ENCODE peak calls at places on chromosome 19, in eight cellular contexts. One of them, this sample, is unnamed.

GRCh38 chr19:7475665-7476064 is 13.2 kb downstream of the PEX11G start:
- DNase-seq in HCT116: no peak
- DNase-seq in GM23338: no peak
- DNase-seq in A549: no peak
- DNase-seq in PC-3: no peak
- DNase-seq in SK-N-SH: peak; percentile 28
- DNase-seq in K562: no peak
- DNase-seq in neuronal stem cell: no peak
- DNase-seq in this sample: no peak

GRCh38 chr19:52518646-52519045 is 8.8 kb upstream of the ZNF808 start:
- DNase-seq in HCT116: no peak
- DNase-seq in GM23338: no peak
- DNase-seq in A549: no peak
- DNase-seq in PC-3: no peak
- DNase-seq in SK-N-SH: no peak
- DNase-seq in K562: no peak
- DNase-seq in neuronal stem cell: no peak
- DNase-seq in this sample: no peak

GRCh38 chr19:15562145-15562544 is 52.9 kb upstream of the CYP4F8 start:
- DNase-seq in HCT116: no peak
- DNase-seq in GM23338: no peak
- DNase-seq in A549: no peak
- DNase-seq in PC-3: no peak
- DNase-seq in SK-N-SH: no peak
- DNase-seq in K562: no peak
- DNase-seq in neuronal stem cell: no peak
- DNase-seq in this sample: no peak

GRCh38 chr19:40466219-40467006 is at the start of gene SPTBN4:
- DNase-seq in HCT116: no peak
- DNase-seq in GM23338: no peak
- DNase-seq in A549: no peak
- DNase-seq in PC-3: no peak
- DNase-seq in SK-N-SH: no peak
- DNase-seq in K562: no peak
- DNase-seq in neuronal stem cell: no peak
- DNase-seq in this sample: no peak

GRCh38 chr19:32498641-32499200 is 82.3 kb upstream of the PDCD5 start:
- DNase-seq in HCT116: no peak
- DNase-seq in GM23338: no peak
- DNase-seq in A549: no peak
- DNase-seq in PC-3: no peak
- DNase-seq in SK-N-SH: no peak
- DNase-seq in K562: no peak
- DNase-seq in neuronal stem cell: no peak
- DNase-seq in this sample: peak; percentile 56

GRCh38 chr19:1229837-1230584 is 7.8 kb downstream of the CBARP start:
- DNase-seq in HCT116: no peak
- DNase-seq in GM23338: no peak
- DNase-seq in A549: no peak
- DNase-seq in PC-3: no peak
- DNase-seq in SK-N-SH: no peak
- DNase-seq in K562: no peak
- DNase-seq in neuronal stem cell: no peak
- DNase-seq in this sample: no peak

GRCh38 chr19:15399234-15399515 is 19.6 kb upstream of the AKAP8 start:
- DNase-seq in HCT116: no peak
- DNase-seq in GM23338: no peak
- DNase-seq in A549: no peak
- DNase-seq in PC-3: no peak
- DNase-seq in SK-N-SH: no peak
- DNase-seq in K562: no peak
- DNase-seq in neuronal stem cell: no peak
- DNase-seq in this sample: no peak

GRCh38 chr19:32550666-32551065 is 30.3 kb upstream of the PDCD5 start:
- DNase-seq in HCT116: no peak
- DNase-seq in GM23338: no peak
- DNase-seq in A549: no peak
- DNase-seq in PC-3: no peak
- DNase-seq in SK-N-SH: no peak
- DNase-seq in K562: no peak
- DNase-seq in neuronal stem cell: no peak
- DNase-seq in this sample: no peak

GRCh38 chr19:1882089-1882785 is 3.1 kb downstream of the ABHD17A start:
- DNase-seq in HCT116: no peak
- DNase-seq in GM23338: no peak
- DNase-seq in A549: no peak
- DNase-seq in PC-3: no peak
- DNase-seq in SK-N-SH: no peak
- DNase-seq in K562: no peak
- DNase-seq in neuronal stem cell: no peak
- DNase-seq in this sample: no peak

GRCh38 chr19:38270587-38271167 is 6.3 kb downstream of the SPINT2 start:
- DNase-seq in HCT116: no peak
- DNase-seq in GM23338: no peak
- DNase-seq in A549: peak; percentile 99
- DNase-seq in PC-3: peak; percentile 81
- DNase-seq in SK-N-SH: no peak
- DNase-seq in K562: peak; percentile 77
- DNase-seq in neuronal stem cell: no peak
- DNase-seq in this sample: no peak
- H3K4me2 ChIP-seq in HCT116: peak overlapping the region; percentile 7
- H3K4me2 ChIP-seq in GM23338: no peak overlapping the region
- H3K4me2 ChIP-seq in A549: peak overlapping the region; percentile 76
- H3K4me2 ChIP-seq in PC-3: peak overlapping the region; percentile 79
- H3K4me2 ChIP-seq in SK-N-SH: no peak overlapping the region
- H3K4me2 ChIP-seq in K562: peak overlapping the region; percentile 73
- H3K4me2 ChIP-seq in neuronal stem cell: no peak overlapping the region
- H3K4me2 ChIP-seq in this sample: no peak overlapping the region

GRCh38 chr19:44722131-44723121 is 23.5 kb downstream of the CEACAM16 start:
- DNase-seq in HCT116: no peak
- DNase-seq in GM23338: no peak
- DNase-seq in A549: no peak
- DNase-seq in PC-3: no peak
- DNase-seq in SK-N-SH: no peak
- DNase-seq in K562: no peak
- DNase-seq in neuronal stem cell: no peak
- DNase-seq in this sample: peak; percentile 31
- H3K4me2 ChIP-seq in HCT116: no peak overlapping the region
- H3K4me2 ChIP-seq in GM23338: no peak overlapping the region
- H3K4me2 ChIP-seq in A549: peak overlapping the region; percentile 89
- H3K4me2 ChIP-seq in PC-3: no peak overlapping the region
- H3K4me2 ChIP-seq in SK-N-SH: peak overlapping the region; percentile 19
- H3K4me2 ChIP-seq in K562: peak overlapping the region; percentile 21
- H3K4me2 ChIP-seq in neuronal stem cell: no peak overlapping the region
- H3K4me2 ChIP-seq in this sample: no peak overlapping the region

GRCh38 chr19:10135551-10136334 is 16.0 kb upstream of the EIF3G start:
- DNase-seq in HCT116: no peak
- DNase-seq in GM23338: no peak
- DNase-seq in A549: no peak
- DNase-seq in PC-3: no peak
- DNase-seq in SK-N-SH: no peak
- DNase-seq in K562: no peak
- DNase-seq in neuronal stem cell: no peak
- DNase-seq in this sample: no peak
- H3K4me2 ChIP-seq in HCT116: no peak overlapping the region
- H3K4me2 ChIP-seq in GM23338: no peak overlapping the region
- H3K4me2 ChIP-seq in A549: no peak overlapping the region
- H3K4me2 ChIP-seq in PC-3: no peak overlapping the region
- H3K4me2 ChIP-seq in SK-N-SH: no peak overlapping the region
- H3K4me2 ChIP-seq in K562: no peak overlapping the region
- H3K4me2 ChIP-seq in neuronal stem cell: no peak overlapping the region
- H3K4me2 ChIP-seq in this sample: no peak overlapping the region

DNA sequence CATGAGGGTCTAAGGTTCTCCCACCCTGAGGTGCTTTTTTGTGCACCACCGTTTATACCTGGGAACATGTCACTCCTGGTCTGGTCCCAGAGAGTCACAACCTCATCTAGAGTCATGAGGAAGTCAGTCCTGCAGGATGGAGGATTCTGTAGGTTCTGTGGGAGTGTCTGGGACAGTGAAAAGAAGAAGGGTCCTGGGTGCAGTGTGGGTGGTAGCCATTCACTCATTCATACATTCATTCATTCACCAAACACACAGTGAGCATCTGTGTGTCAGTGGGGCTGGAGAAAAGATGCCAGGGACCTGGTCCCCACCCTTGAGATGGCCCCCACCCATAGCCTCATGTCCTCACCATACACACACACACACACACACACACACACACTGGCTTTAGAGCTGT is 8.7 kb upstream of the CEACAM18 start:
- DNase-seq in HCT116: no peak
- DNase-seq in GM23338: no peak
- DNase-seq in A549: no peak
- DNase-seq in PC-3: no peak
- DNase-seq in SK-N-SH: no peak
- DNase-seq in K562: no peak
- DNase-seq in neuronal stem cell: no peak
- DNase-seq in this sample: no peak
- H3K4me2 ChIP-seq in HCT116: no peak overlapping the region
- H3K4me2 ChIP-seq in GM23338: no peak overlapping the region
- H3K4me2 ChIP-seq in A549: no peak overlapping the region
- H3K4me2 ChIP-seq in PC-3: no peak overlapping the region
- H3K4me2 ChIP-seq in SK-N-SH: no peak overlapping the region
- H3K4me2 ChIP-seq in K562: peak overlapping the region; percentile 92
- H3K4me2 ChIP-seq in neuronal stem cell: no peak overlapping the region
- H3K4me2 ChIP-seq in this sample: no peak overlapping the region

DNA sequence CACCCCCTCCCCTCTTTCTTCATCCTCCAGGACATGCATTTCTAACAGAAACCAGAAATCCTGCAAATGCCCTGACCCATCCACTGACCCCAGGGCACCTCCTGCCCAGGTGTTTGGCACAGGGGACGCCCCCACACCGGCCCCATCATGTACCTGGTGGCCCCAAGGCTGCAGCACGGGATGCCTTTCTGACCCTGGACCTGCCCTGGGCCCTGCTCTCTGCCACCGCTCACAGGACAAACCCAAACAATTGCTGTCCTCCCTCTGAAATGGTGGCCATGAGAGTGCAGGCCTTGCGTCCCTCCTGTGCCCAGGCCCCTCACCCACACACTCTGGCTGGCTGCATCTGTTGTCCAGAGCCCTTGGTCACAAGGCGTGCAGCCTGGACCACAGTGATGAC is 12.1 kb downstream of the SCGB2B2 start:
- DNase-seq in HCT116: no peak
- DNase-seq in GM23338: no peak
- DNase-seq in A549: no peak
- DNase-seq in PC-3: no peak
- DNase-seq in SK-N-SH: no peak
- DNase-seq in K562: no peak
- DNase-seq in neuronal stem cell: no peak
- DNase-seq in this sample: no peak
- H3K4me2 ChIP-seq in HCT116: no peak overlapping the region
- H3K4me2 ChIP-seq in GM23338: no peak overlapping the region
- H3K4me2 ChIP-seq in A549: no peak overlapping the region
- H3K4me2 ChIP-seq in PC-3: no peak overlapping the region
- H3K4me2 ChIP-seq in SK-N-SH: no peak overlapping the region
- H3K4me2 ChIP-seq in K562: no peak overlapping the region
- H3K4me2 ChIP-seq in neuronal stem cell: no peak overlapping the region
- H3K4me2 ChIP-seq in this sample: no peak overlapping the region

DNA sequence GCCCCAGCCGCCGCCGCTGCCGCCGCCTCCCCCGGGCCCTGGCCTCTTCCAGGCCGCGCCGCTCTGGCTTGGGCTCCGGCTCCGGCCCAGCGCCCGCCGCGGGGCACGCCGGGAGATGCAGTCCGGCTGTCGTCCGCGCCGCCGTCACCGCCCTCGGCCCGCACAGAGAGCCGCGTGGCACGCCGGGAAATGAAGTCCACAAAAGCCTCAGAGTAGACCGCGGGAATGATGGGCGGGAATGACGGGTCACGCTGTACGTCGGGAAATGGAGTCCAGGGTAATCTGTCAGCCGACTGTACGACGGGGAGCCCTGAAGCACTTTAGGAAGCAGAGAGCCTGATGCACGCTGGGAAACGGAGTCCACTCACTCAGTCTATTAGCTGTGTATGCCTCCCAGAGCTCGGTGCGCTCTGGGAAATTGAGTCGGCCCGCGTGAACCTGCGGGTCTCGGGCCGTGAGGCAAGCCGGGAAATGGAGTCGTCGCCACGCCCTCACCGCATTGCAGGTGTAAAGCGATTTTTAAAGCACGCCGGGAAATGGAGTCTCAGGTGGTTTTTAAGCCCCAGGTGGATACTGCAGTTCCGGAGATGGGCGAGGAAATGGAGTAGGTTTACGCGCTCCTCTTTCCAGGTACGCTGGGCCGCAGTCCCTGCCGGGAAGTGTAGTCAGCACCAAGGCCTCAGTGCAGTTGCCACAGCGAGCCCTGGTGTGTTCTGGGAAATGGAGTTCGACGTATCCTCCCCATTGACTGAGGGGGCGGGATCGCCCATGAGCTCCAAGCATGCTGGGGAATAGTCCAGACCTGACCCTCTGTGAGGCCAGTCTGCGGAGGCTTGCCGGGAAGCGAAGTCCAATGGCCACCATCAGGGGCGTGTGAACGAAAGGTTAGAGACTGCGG is at the start of gene GSK3A:
- DNase-seq in HCT116: peak; percentile 99
- DNase-seq in GM23338: peak; percentile 99
- DNase-seq in A549: peak; percentile 100
- DNase-seq in PC-3: peak; percentile 96
- DNase-seq in SK-N-SH: peak; percentile 92
- DNase-seq in K562: peak; percentile 82
- DNase-seq in neuronal stem cell: peak; percentile 99
- DNase-seq in this sample: peak; percentile 97
- H3K4me2 ChIP-seq in HCT116: peak within 1 kb of the TSS; percentile 86
- H3K4me2 ChIP-seq in GM23338: peak within 1 kb of the TSS; percentile 90
- H3K4me2 ChIP-seq in A549: peak within 1 kb of the TSS; percentile 95
- H3K4me2 ChIP-seq in PC-3: peak within 1 kb of the TSS; percentile 94
- H3K4me2 ChIP-seq in SK-N-SH: peak within 1 kb of the TSS; percentile 97
- H3K4me2 ChIP-seq in K562: peak within 1 kb of the TSS; percentile 92
- H3K4me2 ChIP-seq in neuronal stem cell: peak within 1 kb of the TSS; percentile 61
- H3K4me2 ChIP-seq in this sample: peak within 1 kb of the TSS; percentile 97

This sample was measured in DND-41.